ENCODE peak calls at places on chromosomes 12 and 14, in nine cellular contexts. D is GM23338, A is PC-3, F is iPS DF 6.9, W is small intestine, B is colonic mucosa, Y is NT2/D1, L is left ventricle myocardium inferior, M is GM12878. P is an unnamed sample. For H3K36me3, the result is how much of the 10 kb centered on the place peaks cover.

GRCh38 chr12:2607881-2608607 is 186.7 kb upstream of the FKBP4 start:
- DNase-seq in Y (no peak), A (no peak), W (no peak), B (no peak), D (no peak), L (no peak), M (no peak), F (no peak), P (no peak)

GRCh38 chr14:63436286-63437098 is 106.7 kb downstream of the PPP2R5E start:
- DNase-seq in A (no peak), L (no peak), F (no peak), Y (no peak), B (no peak), M (no peak), D (no peak), W (no peak), P (no peak)

GRCh38 chr12:44465139-44465538 is 411.0 kb downstream of the NELL2 start:
- DNase-seq in M (no peak), W (no peak), F (no peak), Y (no peak), B (no peak), A (peak), D (peak), L (no peak), P (peak)

GRCh38 chr12:2346405-2346804 is 293.6 kb downstream of the CACNA1C start:
- DNase-seq in F (no peak), L (no peak), B (no peak), A (no peak), D (no peak), Y (no peak), W (no peak), M (no peak), P (no peak)

GRCh38 chr14:73422515-73422914 is 35.8 kb downstream of the NUMB start:
- DNase-seq in A (no peak), Y (no peak), W (peak), L (no peak), B (peak), F (no peak), M (no peak), D (peak), P (peak)

GRCh38 chr12:9509464-9510166 is 98.1 kb downstream of the KLRB1 start:
- DNase-seq in B (no peak), L (no peak), W (no peak), D (no peak), Y (no peak), M (no peak), A (no peak), F (no peak), P (no peak)

GRCh38 chr12:12872139-12872933 is 19.0 kb upstream of the GPRC5A start:
- DNase-seq in W (peak), A (peak), M (no peak), Y (no peak), F (no peak), D (peak), B (peak), L (no peak), P (peak)

GRCh38 chr14:95442633-95443021 is 73.8 kb downstream of the SYNE3 start:
- DNase-seq in Y (no peak), L (peak), D (peak), W (peak), F (peak), A (peak), B (peak), M (peak), P (peak)

GRCh38 chr12:19261773-19262172 is 132.2 kb downstream of the PLEKHA5 start:
- DNase-seq in A (no peak), D (no peak), M (no peak), B (no peak), W (no peak), F (no peak), Y (no peak), L (no peak), P (no peak)

GRCh38 chr12:120261951-120262851 is 3.3 kb downstream of the PXN start:
- DNase-seq in L (no peak), D (no peak), W (peak), A (peak), Y (no peak), M (no peak), F (no peak), B (peak), P (no peak)

GRCh38 chr12:52945389-52946232 is 3.3 kb upstream of the KRT18 start:
- DNase-seq in A (peak), F (no peak), W (peak), L (no peak), M (no peak), Y (peak), D (peak), B (peak), P (peak)

GRCh38 chr12:53984901-53985357 is at the start of gene HOXC10:
- DNase-seq in L (peak), W (peak), F (peak), Y (peak), M (peak), D (peak), B (peak), A (peak), P (peak)

GRCh38 chr12:132766380-132767085 is 4.9 kb upstream of the ANKLE2 start:
- DNase-seq in M (no peak), F (no peak), Y (no peak), A (peak), D (no peak), B (peak), L (peak), W (peak), P (peak)

GRCh38 chr12:98679611-98680005 is 34.5 kb downstream of the APAF1 start:
- DNase-seq in D (no peak), M (no peak), L (no peak), W (no peak), F (no peak), Y (no peak), A (no peak), B (no peak), P (no peak)
- H3K36me3 ChIP-seq in D (under half), M (under half), L (half or more), W (under half), F (under half), Y (half or more), A (under half), B (under half), P (under half)

DNA sequence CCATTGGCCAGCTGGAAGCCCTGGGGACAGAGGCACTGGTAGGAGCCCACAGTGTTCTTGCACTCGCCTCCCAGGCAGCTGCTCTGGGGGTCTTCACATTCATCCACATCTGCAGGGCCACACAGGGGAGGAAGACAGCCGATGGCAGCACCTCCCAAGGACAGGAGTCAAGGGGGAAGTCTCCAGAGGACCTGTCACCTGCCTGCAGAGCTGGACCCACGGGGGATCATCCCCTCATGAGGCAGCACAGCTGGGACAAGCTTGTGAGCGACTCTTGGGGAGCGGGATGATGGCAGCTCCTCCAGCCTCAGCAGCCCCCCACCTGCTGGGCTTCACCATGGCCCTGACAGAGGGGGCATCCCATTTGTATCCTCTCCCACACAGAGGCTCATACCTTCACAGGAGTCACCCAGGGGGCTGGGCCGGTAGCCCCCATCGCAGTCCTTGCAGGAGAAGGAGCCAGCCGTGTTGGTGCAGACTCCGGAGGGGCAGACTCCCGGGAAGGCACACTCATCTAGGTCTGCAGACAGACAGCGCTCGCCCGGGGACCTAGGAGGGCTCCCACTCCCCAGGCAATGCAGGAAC is 15.4 kb downstream of the ISCA2 start:
- DNase-seq in B (no peak), M (no peak), D (no peak), L (no peak), W (no peak), Y (no peak), F (no peak), A (no peak), P (peak)
- H3K36me3 ChIP-seq in B (under half), M (under half), D (under half), L (under half), W (under half), Y (under half), F (under half), A (under half), P (under half)

GRCh38 chr12:89070603-89071002 is 281.7 kb downstream of the DUSP6 start:
- DNase-seq in D (no peak), L (no peak), Y (no peak), M (no peak), W (no peak), B (no peak), F (no peak), A (peak), P (no peak)
- H3K36me3 ChIP-seq in D (under half), L (under half), Y (under half), M (under half), W (under half), B (under half), F (under half), A (under half), P (under half)

GRCh38 chr12:45944771-45945170 is 45.6 kb downstream of the SCAF11 start:
- DNase-seq in D (no peak), B (no peak), F (no peak), A (no peak), L (no peak), Y (no peak), M (no peak), W (no peak), P (no peak)
- H3K36me3 ChIP-seq in D (under half), B (under half), F (under half), A (under half), L (half or more), Y (half or more), M (under half), W (under half), P (under half)

GRCh38 chr12:6852651-6853354 is 853 bp downstream of the USP5 start:
- DNase-seq in Y (no peak), B (peak), D (peak), A (peak), M (no peak), F (no peak), W (no peak), L (no peak), P (peak)
- H3K36me3 ChIP-seq in Y (half or more), B (under half), D (under half), A (under half), M (under half), F (under half), W (under half), L (under half), P (under half)

GRCh38 chr14:81519200-81519998 is 14.3 kb downstream of the SEL1L start:
- DNase-seq in M (peak), A (no peak), B (peak), D (no peak), L (no peak), W (no peak), F (no peak), Y (no peak), P (no peak)
- H3K36me3 ChIP-seq in M (under half), A (under half), B (under half), D (under half), L (under half), W (under half), F (under half), Y (under half), P (under half)

GRCh38 chr12:886206-886605 is 63.3 kb downstream of the RAD52 start:
- DNase-seq in F (no peak), A (no peak), W (no peak), Y (no peak), L (no peak), B (no peak), D (no peak), M (no peak), P (no peak)

GRCh38 chr12:879641-880040 is 69.9 kb downstream of the RAD52 start:
- DNase-seq in M (no peak), B (no peak), D (no peak), A (no peak), F (no peak), W (no peak), Y (no peak), L (no peak), P (no peak)

GRCh38 chr12:885701-886100 is 63.8 kb downstream of the RAD52 start:
- DNase-seq in M (no peak), B (no peak), W (no peak), D (no peak), Y (no peak), L (no peak), A (no peak), F (no peak), P (no peak)

GRCh38 chr12:884746-885414 is 64.6 kb downstream of the RAD52 start:
- DNase-seq in D (no peak), A (no peak), W (no peak), B (no peak), F (no peak), L (no peak), M (no peak), Y (no peak), P (no peak)

GRCh38 chr12:880656-881055 is 68.8 kb downstream of the RAD52 start:
- DNase-seq in A (no peak), W (no peak), Y (no peak), B (no peak), L (no peak), F (no peak), M (no peak), D (no peak), P (no peak)
- H3K36me3 ChIP-seq in A (under half), W (under half), Y (half or more), B (under half), L (half or more), F (under half), M (under half), D (under half), P (under half)

P was measured in H7.